ENCODE peak calls at places on chromosome 4, in four cellular contexts. M is fibroblast of lung, Z is posterior cingulate gyrus, J is GM12878. W is an unnamed sample.

GRCh38 chr4:67549123-67549522 is 3.8 kb upstream of the CENPC start:
- DNase-seq in M (peak; percentile 23), Z (no peak), J (no peak), W (peak; percentile 21)

GRCh38 chr4:56762484-56763250 is 58.8 kb downstream of the SPINK2 start:
- DNase-seq in M (no peak), Z (no peak), J (no peak), W (no peak)

GRCh38 chr4:128284317-128284716 is 3.3 kb downstream of the PGRMC2 start:
- DNase-seq in M (no peak), Z (no peak), J (no peak), W (peak; percentile 63)

GRCh38 chr4:81040175-81040659 is 9.7 kb downstream of the BMP3 start:
- DNase-seq in M (peak; percentile 56), Z (no peak), J (no peak), W (no peak)

GRCh38 chr4:76448211-76448610 is 13.2 kb downstream of the SHROOM3 start:
- DNase-seq in M (no peak), Z (no peak), J (no peak), W (no peak)

GRCh38 chr4:148056879-148057278 is 325.0 kb downstream of the ARHGAP10 start:
- DNase-seq in M (peak; percentile 49), Z (no peak), J (peak; percentile 95), W (peak; percentile 22)

GRCh38 chr4:47383829-47384427 is 79.6 kb downstream of the COMMD8 start:
- DNase-seq in M (peak; percentile 68), Z (no peak), J (no peak), W (no peak)

GRCh38 chr4:184538023-184538599 is 63.8 kb upstream of the IRF2 start:
- DNase-seq in M (peak; percentile 94), Z (peak; percentile 76), J (peak; percentile 83), W (peak; percentile 79)

GRCh38 chr4:29046166-29046565 is 1674.0 kb upstream of the PCDH7 start:
- DNase-seq in M (peak; percentile 70), Z (no peak), J (no peak), W (no peak)

GRCh38 chr4:173008436-173008835 is 160.2 kb upstream of the GALNT7 start:
- DNase-seq in M (no peak), Z (no peak), J (no peak), W (no peak)

GRCh38 chr4:1873776-1874175 is 2.6 kb downstream of the NSD2 start:
- DNase-seq in M (no peak), Z (no peak), J (no peak), W (no peak)

GRCh38 chr4:156949373-156949814 is 22.2 kb downstream of the PDGFC start:
- DNase-seq in M (peak; percentile 89), Z (no peak), J (no peak), W (no peak)

GRCh38 chr4:22739933-22740332 is 47.2 kb downstream of the GBA3 start:
- DNase-seq in M (no peak), Z (no peak), J (no peak), W (no peak)

GRCh38 chr4:74823194-74823593 is 28.9 kb upstream of the BTC start:
- DNase-seq in M (no peak), Z (no peak), J (no peak), W (no peak)

W was measured in LNCaP clone FGC.